ENCODE peak calls at places on chromosomes 5 and 9, in nine cellular contexts. C, E, M, V, Q, L, O, I and W are unnamed samples.

GRCh38 chr5:86500947-86501346 is 116.8 kb upstream of the COX7C start:
- DNase-seq in C (no peak), E (peak; percentile 48), M (peak; percentile 1), V (no peak), Q (no peak), L (no peak), O (no peak), I (no peak), W (no peak)

GRCh38 chr9:112020680-112021596 is 124.3 kb downstream of the UGCG start:
- DNase-seq in C (peak; percentile 89), E (no peak), M (no peak), V (no peak), Q (no peak), L (no peak), O (peak; percentile 83), I (peak; percentile 40), W (peak; percentile 31)

GRCh38 chr9:131641618-131642495 is 96.5 kb downstream of the PRRT1B start:
- DNase-seq in C (no peak), E (peak; percentile 16), M (no peak), V (no peak), Q (no peak), L (no peak), O (no peak), I (no peak), W (no peak)

GRCh38 chr5:87113848-87114247 is 153.8 kb upstream of the RASA1 start:
- DNase-seq in C (peak; percentile 79), E (no peak), M (no peak), V (no peak), Q (no peak), L (no peak), O (peak; percentile 89), I (no peak), W (no peak)

GRCh38 chr5:173659423-173659822 is 43.0 kb upstream of the BOD1 start:
- DNase-seq in C (no peak), E (no peak), M (peak; percentile 21), V (no peak), Q (no peak), L (no peak), O (no peak), I (no peak), W (no peak)

GRCh38 chr9:36739538-36740116 is 166.9 kb downstream of the MELK start:
- DNase-seq in C (no peak), E (no peak), M (no peak), V (no peak), Q (no peak), L (no peak), O (no peak), I (peak; percentile 46), W (no peak)

GRCh38 chr5:115838885-115839518 is 2.4 kb downstream of the ATG12 start:
- DNase-seq in C (peak; percentile 48), E (peak; percentile 73), M (peak; percentile 74), V (no peak), Q (no peak), L (no peak), O (peak; percentile 53), I (peak; percentile 52), W (peak; percentile 47)

GRCh38 chr9:136942112-136942880 is 2.2 kb downstream of the FBXW5 start:
- DNase-seq in C (no peak), E (no peak), M (no peak), V (no peak), Q (no peak), L (peak; percentile 38), O (no peak), I (no peak), W (no peak)

GRCh38 chr9:134809296-134809695 is 71.3 kb upstream of the FCN2 start:
- DNase-seq in C (no peak), E (no peak), M (no peak), V (no peak), Q (no peak), L (no peak), O (no peak), I (no peak), W (no peak)

GRCh38 chr9:134811079-134811672 is 69.4 kb upstream of the FCN2 start:
- DNase-seq in C (no peak), E (no peak), M (no peak), V (no peak), Q (no peak), L (no peak), O (no peak), I (no peak), W (no peak)

GRCh38 chr9:134813841-134814240 is 66.8 kb upstream of the FCN2 start:
- DNase-seq in C (no peak), E (no peak), M (no peak), V (no peak), Q (no peak), L (no peak), O (no peak), I (no peak), W (no peak)

GRCh38 chr9:134814598-134815215 is 65.9 kb upstream of the FCN2 start:
- DNase-seq in C (peak; percentile 9), E (no peak), M (no peak), V (no peak), Q (no peak), L (no peak), O (peak; percentile 67), I (no peak), W (no peak)

GRCh38 chr9:134811673-134812668 is 68.6 kb upstream of the FCN2 start:
- DNase-seq in C (no peak), E (peak; percentile 52), M (no peak), V (no peak), Q (no peak), L (no peak), O (peak; percentile 96), I (no peak), W (no peak)
- TF ChIP-seq CTCF in C (no peak), E (peak; percentile 14), M (no peak), V (no peak), Q (no peak), L (no peak), O (peak; percentile 32), I (no peak), W (no peak)

GRCh38 chr5:74863726-74864125 is 2.5 kb downstream of the FAM169A start:
- DNase-seq in C (peak; percentile 38), E (no peak), M (no peak), V (no peak), Q (no peak), L (no peak), O (no peak), I (no peak), W (no peak)

GRCh38 chr5:74866653-74867162 is 521 bp upstream of the FAM169A start:
- DNase-seq in C (no peak), E (no peak), M (no peak), V (no peak), Q (no peak), L (no peak), O (no peak), I (peak; percentile 26), W (no peak)

GRCh38 chr5:74864823-74865222 is 1.4 kb downstream of the FAM169A start:
- DNase-seq in C (no peak), E (no peak), M (no peak), V (no peak), Q (no peak), L (no peak), O (no peak), I (no peak), W (no peak)

GRCh38 chr5:74865293-74865798 is 841 bp downstream of the FAM169A start:
- DNase-seq in C (no peak), E (no peak), M (no peak), V (no peak), Q (no peak), L (no peak), O (no peak), I (no peak), W (no peak)

DNA sequence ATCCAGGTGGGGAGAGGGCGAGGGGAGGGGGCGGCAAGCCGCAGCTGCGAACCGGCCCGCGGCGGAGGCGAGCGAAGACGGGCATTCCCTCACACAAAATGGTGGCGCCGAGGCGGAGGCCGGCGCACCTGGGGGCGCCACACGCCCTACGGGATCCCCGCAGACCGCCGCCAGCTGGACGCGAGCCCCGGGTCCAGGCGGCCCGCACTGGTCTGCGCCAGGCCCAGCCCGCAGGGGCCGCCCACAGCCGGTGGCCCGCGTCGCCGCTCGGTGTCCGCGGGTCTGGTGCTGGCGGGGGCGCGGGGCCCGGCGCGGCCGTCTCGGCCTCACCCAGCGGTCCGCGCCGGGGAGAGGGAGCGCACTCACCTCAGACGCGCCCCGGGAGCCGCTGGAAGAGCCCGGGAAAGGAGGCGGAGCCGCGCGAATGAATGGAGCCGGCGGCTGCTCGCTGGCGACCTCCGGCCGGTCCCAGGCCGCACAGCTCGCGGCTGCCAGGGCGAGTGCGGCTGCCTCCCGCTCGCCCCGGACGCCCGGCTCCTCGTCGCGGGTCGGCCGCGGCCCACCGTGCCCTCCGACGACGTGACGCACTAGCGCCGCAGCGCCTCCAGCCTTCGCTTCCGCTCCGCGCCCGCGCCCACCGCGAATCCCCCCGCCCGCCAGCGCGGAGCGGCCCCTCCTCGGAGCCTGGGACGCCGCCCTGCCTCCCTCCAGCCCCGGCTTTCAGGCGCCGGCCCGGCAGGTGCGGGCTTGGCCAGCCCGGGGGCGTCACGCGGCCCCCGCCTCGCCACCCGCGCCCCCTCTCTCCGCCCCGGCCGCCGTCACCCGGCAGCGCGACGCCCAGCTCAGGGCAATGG is at the start of gene FAM169A:
- DNase-seq in C (peak; percentile 65), E (peak; percentile 55), M (no peak), V (peak; percentile 55), Q (peak; percentile 54), L (peak; percentile 31), O (peak; percentile 4), I (peak; percentile 66), W (peak; percentile 48)
- TF ChIP-seq CTCF in C (no peak), E (no peak), M (no peak), V (no peak), Q (no peak), L (no peak), O (no peak), I (no peak), W (no peak)

DNA sequence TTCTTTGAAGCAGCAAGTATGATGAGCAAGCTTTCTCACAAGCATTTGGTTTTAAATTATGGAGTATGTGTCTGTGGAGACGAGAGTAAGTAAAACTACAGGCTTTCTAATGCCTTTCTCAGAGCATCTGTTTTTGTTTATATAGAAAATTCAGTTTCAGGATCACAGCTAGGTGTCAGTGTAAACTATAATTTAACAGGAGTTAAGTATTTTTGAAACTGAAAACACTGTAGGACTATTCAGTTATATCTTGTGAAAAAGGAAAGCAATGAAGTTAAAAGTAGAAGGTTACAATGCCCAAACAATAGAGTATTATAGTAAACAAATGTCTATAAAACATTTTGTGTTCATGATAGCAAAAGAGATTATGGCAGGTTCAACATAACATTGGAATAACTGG is 88.6 kb downstream of the JAK2 start:
- DNase-seq in C (no peak), E (no peak), M (no peak), V (no peak), Q (no peak), L (no peak), O (no peak), I (no peak), W (no peak)
- TF ChIP-seq CTCF in C (no peak), E (no peak), M (no peak), V (no peak), Q (no peak), L (no peak), O (no peak), I (no peak), W (peak; percentile 30)

GRCh38 chr5:149639718-149640117 is 58.4 kb downstream of the ARHGEF37 start:
- DNase-seq in C (no peak), E (no peak), M (peak; percentile 44), V (no peak), Q (no peak), L (no peak), O (no peak), I (no peak), W (no peak)

GRCh38 chr5:149640350-149640999 is 59.2 kb downstream of the ARHGEF37 start:
- DNase-seq in C (no peak), E (no peak), M (no peak), V (no peak), Q (no peak), L (no peak), O (no peak), I (no peak), W (no peak)

GRCh38 chr5:149641600-149641999 is 60.3 kb downstream of the ARHGEF37 start:
- DNase-seq in C (no peak), E (no peak), M (no peak), V (no peak), Q (no peak), L (no peak), O (no peak), I (no peak), W (no peak)

GRCh38 chr5:149638546-149639241 is 57.4 kb downstream of the ARHGEF37 start:
- DNase-seq in C (no peak), E (no peak), M (no peak), V (no peak), Q (no peak), L (no peak), O (no peak), I (no peak), W (no peak)

GRCh38 chr5:149641000-149641576 is 59.8 kb downstream of the ARHGEF37 start:
- DNase-seq in C (no peak), E (no peak), M (peak; percentile 66), V (no peak), Q (peak; percentile 20), L (no peak), O (peak; percentile 43), I (no peak), W (no peak)
- TF ChIP-seq CTCF in C (no peak), E (no peak), M (no peak), V (no peak), Q (no peak), L (no peak), O (no peak), I (no peak), W (no peak)